ENCODE peak calls at places on chromosomes 2 and 18, in seven cellular contexts. C is AG20443, V is KBM-7, Y is AG09319, E is H7, B is HS-5, H is Calu3. G is an unnamed sample.

GRCh38 chr2:176745543-176746331 is 466.9 kb upstream of the HNRNPA3 start:
- DNase-seq in C (no peak), V (no peak), Y (no peak), E (no peak), B (no peak), H (no peak), G (no peak)

GRCh38 chr2:156181208-156181607 is 151.3 kb downstream of the NR4A2 start:
- DNase-seq in C (no peak), V (no peak), Y (no peak), E (no peak), B (no peak), H (no peak), G (no peak)

GRCh38 chr2:28348149-28348567 is 44.5 kb upstream of the FOSL2 start:
- DNase-seq in C (no peak), V (no peak), Y (no peak), E (no peak), B (no peak), H (no peak), G (no peak)

GRCh38 chr2:173059941-173060575 is 15.6 kb upstream of the MAP3K20 start:
- DNase-seq in C (peak), V (peak), Y (peak), E (no peak), B (no peak), H (no peak), G (no peak)

GRCh38 chr2:39218401-39218800 is 25.4 kb downstream of the CDKL4 start:
- DNase-seq in C (no peak), V (no peak), Y (no peak), E (no peak), B (no peak), H (no peak), G (no peak)

GRCh38 chr2:1915746-1916145 is 171.4 kb upstream of the PXDN start:
- DNase-seq in C (no peak), V (no peak), Y (no peak), E (no peak), B (no peak), H (no peak), G (no peak)

GRCh38 chr18:55152801-55153200 is 193.5 kb upstream of the CCDC68 start:
- DNase-seq in C (no peak), V (no peak), Y (no peak), E (no peak), B (peak), H (no peak), G (no peak)

GRCh38 chr18:79905389-79905911 is 46.0 kb downstream of the SLC66A2 start:
- DNase-seq in C (no peak), V (no peak), Y (no peak), E (peak), B (no peak), H (no peak), G (no peak)

GRCh38 chr2:49961346-49961745 is 807.0 kb upstream of the FSHR start:
- DNase-seq in C (no peak), V (no peak), Y (no peak), E (no peak), B (no peak), H (no peak), G (no peak)

GRCh38 chr18:76495435-76496199 is 575 bp upstream of the ZNF516 start:
- DNase-seq in C (peak), V (peak), Y (no peak), E (peak), B (no peak), H (peak), G (no peak)

GRCh38 chr2:189179607-189179979 is at the start of gene COL5A2:
- DNase-seq in C (peak), V (no peak), Y (peak), E (no peak), B (no peak), H (no peak), G (peak)

GRCh38 chr2:236211281-236211680 is 43.1 kb upstream of the GBX2 start:
- DNase-seq in C (no peak), V (no peak), Y (no peak), E (no peak), B (no peak), H (no peak), G (no peak)

GRCh38 chr2:225113356-225114015 is 71.2 kb upstream of the DOCK10 start:
- DNase-seq in C (no peak), V (no peak), Y (no peak), E (no peak), B (no peak), H (no peak), G (no peak)

GRCh38 chr2:240915526-240916335 is 9.6 kb downstream of the CROCC2 start:
- DNase-seq in C (no peak), V (no peak), Y (no peak), E (peak), B (no peak), H (no peak), G (no peak)

GRCh38 chr2:9844581-9844980 is 1.3 kb downstream of the TAF1B start:
- DNase-seq in C (no peak), V (peak), Y (no peak), E (no peak), B (no peak), H (no peak), G (no peak)

GRCh38 chr2:223122706-223123265 is 70.8 kb downstream of the KCNE4 start:
- DNase-seq in C (no peak), V (no peak), Y (no peak), E (no peak), B (no peak), H (no peak), G (peak)

GRCh38 chr2:7118606-7119503 is 201.6 kb downstream of the RNF144A start:
- DNase-seq in C (peak), V (peak), Y (peak), E (peak), B (peak), H (peak), G (no peak)

GRCh38 chr18:3248062-3248669 is 565 bp downstream of the MYL12A start:
- DNase-seq in C (peak), V (no peak), Y (no peak), E (no peak), B (no peak), H (no peak), G (peak)

G was measured in MG63.